ENCODE peak calls at places on chromosomes 6 and 20, in four cellular contexts. One of them, this sample, is unnamed.

GRCh38 chr6:163708459-163708858 is 293.9 kb downstream of the QKI start:
- DNase-seq in H1: no peak
- DNase-seq in K562: no peak
- DNase-seq in SK-N-SH: no peak
- DNase-seq in this sample: no peak

GRCh38 chr6:37376078-37376743 is 22.4 kb downstream of the RNF8 start:
- DNase-seq in K562: no peak
- DNase-seq in H1: no peak
- DNase-seq in SK-N-SH: no peak
- DNase-seq in this sample: no peak

GRCh38 chr6:22899446-22899845 is 330.1 kb downstream of the HDGFL1 start:
- DNase-seq in SK-N-SH: no peak
- DNase-seq in K562: no peak
- DNase-seq in H1: no peak
- DNase-seq in this sample: no peak

GRCh38 chr6:21740719-21741118 is 147.2 kb downstream of the SOX4 start:
- DNase-seq in SK-N-SH: no peak
- DNase-seq in K562: no peak
- DNase-seq in H1: no peak
- DNase-seq in this sample: no peak

GRCh38 chr6:145028144-145028818 is 707.0 kb downstream of the EPM2A start:
- DNase-seq in SK-N-SH: peak; percentile 5
- DNase-seq in K562: peak; percentile 59
- DNase-seq in H1: no peak
- DNase-seq in this sample: no peak

GRCh38 chr6:150063640-150064039 is 5.3 kb downstream of the ULBP3 start:
- DNase-seq in H1: no peak
- DNase-seq in SK-N-SH: no peak
- DNase-seq in K562: no peak
- DNase-seq in this sample: no peak

GRCh38 chr20:481167-481566 is 18.8 kb upstream of the TBC1D20 start:
- DNase-seq in SK-N-SH: no peak
- DNase-seq in H1: no peak
- DNase-seq in K562: no peak
- DNase-seq in this sample: no peak

GRCh38 chr6:131443514-131443913 is 129.5 kb upstream of the ARG1 start:
- DNase-seq in H1: no peak
- DNase-seq in K562: no peak
- DNase-seq in SK-N-SH: no peak
- DNase-seq in this sample: no peak

GRCh38 chr20:44601801-44602204 is 19.4 kb downstream of the PKIG start:
- DNase-seq in SK-N-SH: no peak
- DNase-seq in H1: no peak
- DNase-seq in K562: no peak
- DNase-seq in this sample: no peak

GRCh38 chr6:22627644-22628043 is 58.3 kb downstream of the HDGFL1 start:
- DNase-seq in H1: no peak
- DNase-seq in K562: no peak
- DNase-seq in SK-N-SH: no peak
- DNase-seq in this sample: no peak

GRCh38 chr20:33401922-33402369 is 627 bp upstream of the CDK5RAP1 start:
- DNase-seq in K562: peak; percentile 67
- DNase-seq in SK-N-SH: no peak
- DNase-seq in H1: no peak
- DNase-seq in this sample: no peak

GRCh38 chr20:58711266-58712051 is 18.9 kb downstream of the NPEPL1 start:
- DNase-seq in SK-N-SH: peak; percentile 16
- DNase-seq in K562: no peak
- DNase-seq in H1: no peak
- DNase-seq in this sample: no peak

GRCh38 chr20:9966966-9967365 is 67.8 kb upstream of the ANKEF1 start:
- DNase-seq in K562: peak; percentile 2
- DNase-seq in SK-N-SH: peak; percentile 30
- DNase-seq in H1: no peak
- DNase-seq in this sample: no peak

GRCh38 chr6:37620519-37620918 is 77.2 kb downstream of the MDGA1 start:
- DNase-seq in H1: no peak
- DNase-seq in SK-N-SH: no peak
- DNase-seq in K562: no peak
- DNase-seq in this sample: no peak

GRCh38 chr6:34391023-34391485 is 1.4 kb downstream of the NUDT3 start:
- DNase-seq in SK-N-SH: peak; percentile 37
- DNase-seq in H1: no peak
- DNase-seq in K562: peak; percentile 64
- DNase-seq in this sample: no peak

GRCh38 chr6:170260686-170261085 is 30.2 kb downstream of the DLL1 start:
- DNase-seq in H1: no peak
- DNase-seq in K562: peak; percentile 35
- DNase-seq in SK-N-SH: no peak
- DNase-seq in this sample: no peak

GRCh38 chr20:37543828-37544227 is 16.2 kb upstream of the BLCAP start:
- DNase-seq in K562: no peak
- DNase-seq in H1: no peak
- DNase-seq in SK-N-SH: peak; percentile 52
- DNase-seq in this sample: no peak

GRCh38 chr6:146337376-146337775 is 206.3 kb upstream of the RAB32 start:
- DNase-seq in K562: no peak
- DNase-seq in H1: no peak
- DNase-seq in SK-N-SH: no peak
- DNase-seq in this sample: no peak

GRCh38 chr20:35954907-35955251 is 577 bp upstream of the SCAND1 start:
- DNase-seq in SK-N-SH: no peak
- DNase-seq in H1: no peak
- DNase-seq in K562: no peak
- DNase-seq in this sample: no peak

GRCh38 chr20:52434041-52434425 is 242.5 kb upstream of the ZFP64 start:
- DNase-seq in K562: no peak
- DNase-seq in H1: no peak
- DNase-seq in SK-N-SH: no peak
- DNase-seq in this sample: no peak

GRCh38 chr20:25987073-25987927 is 290.6 kb upstream of the ZNF337 start:
- DNase-seq in H1: no peak
- DNase-seq in K562: peak; percentile 20
- DNase-seq in SK-N-SH: peak; percentile 74
- DNase-seq in this sample: peak; percentile 68

GRCh38 chr6:135640048-135640447 is 142.5 kb upstream of the AHI1 start:
- DNase-seq in K562: no peak
- DNase-seq in SK-N-SH: no peak
- DNase-seq in H1: no peak
- DNase-seq in this sample: no peak

GRCh38 chr6:166078294-166078693 is 89.4 kb downstream of the TBXT start:
- DNase-seq in K562: no peak
- DNase-seq in H1: no peak
- DNase-seq in SK-N-SH: no peak
- DNase-seq in this sample: no peak

GRCh38 chr6:95518630-95519227 is 58.6 kb upstream of the MANEA start:
- DNase-seq in H1: no peak
- DNase-seq in SK-N-SH: no peak
- DNase-seq in K562: peak; percentile 62
- DNase-seq in this sample: no peak

GRCh38 chr20:56422131-56422823 is 10.2 kb downstream of the CASS4 start:
- DNase-seq in H1: no peak
- DNase-seq in K562: peak; percentile 82
- DNase-seq in SK-N-SH: no peak
- DNase-seq in this sample: no peak

GRCh38 chr6:143058987-143059386 is 1.7 kb upstream of the AIG1 start:
- DNase-seq in H1: no peak
- DNase-seq in SK-N-SH: no peak
- DNase-seq in K562: no peak
- DNase-seq in this sample: no peak

GRCh38 chr6:10510592-10511367 is 10.4 kb upstream of the GCNT2 start:
- DNase-seq in SK-N-SH: peak; percentile 71
- DNase-seq in K562: peak; percentile 78
- DNase-seq in H1: no peak
- DNase-seq in this sample: peak; percentile 75

DNA sequence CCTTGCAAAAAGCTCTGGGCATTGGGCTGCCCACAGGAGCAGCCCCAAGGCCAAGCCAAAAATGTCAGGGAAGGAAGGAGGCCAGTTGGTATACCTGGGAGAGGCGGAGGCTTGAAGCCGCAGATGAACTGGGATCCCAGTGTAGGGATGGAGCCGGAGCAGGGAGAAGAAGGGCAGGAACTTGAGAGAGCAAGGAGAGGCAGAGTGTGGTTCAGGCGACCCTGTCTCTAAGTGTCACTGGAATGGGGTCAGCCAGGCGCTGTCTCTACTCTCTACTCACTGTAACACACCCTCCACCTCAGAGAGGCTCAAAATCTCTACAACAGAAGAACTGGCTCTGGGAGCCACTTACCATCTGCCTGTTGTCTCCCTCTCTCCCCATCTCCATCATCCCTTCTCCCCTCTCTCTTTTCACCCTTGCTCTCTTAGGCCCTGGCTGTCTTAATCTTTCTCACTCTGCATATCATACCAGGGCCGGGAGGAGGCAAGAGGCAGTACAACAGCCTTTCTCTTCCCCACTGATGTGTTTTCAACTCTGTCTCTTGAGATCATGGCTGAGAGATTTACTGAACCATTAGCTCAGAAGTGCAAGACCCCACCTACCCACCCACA is 93.3 kb downstream of the CRYBG1 start:
- DNase-seq in H1: no peak
- DNase-seq in SK-N-SH: no peak
- DNase-seq in K562: no peak
- DNase-seq in this sample: peak; percentile 32
- TF ChIP-seq TEAD4 in H1: no peak
- TF ChIP-seq TEAD4 in SK-N-SH: no peak
- TF ChIP-seq TEAD4 in K562: no peak
- TF ChIP-seq TEAD4 in this sample: no peak

GRCh38 chr6:113461153-113461897 is 395.8 kb upstream of the MARCKS start:
- DNase-seq in SK-N-SH: no peak
- DNase-seq in H1: no peak
- DNase-seq in K562: no peak
- DNase-seq in this sample: no peak
- TF ChIP-seq CTCF in SK-N-SH: peak; percentile 53
- TF ChIP-seq CTCF in H1: peak; percentile 17
- TF ChIP-seq CTCF in K562: no peak
- TF ChIP-seq CTCF in this sample: no peak

GRCh38 chr20:62953839-62954703 is 1.6 kb downstream of the SLC17A9 start:
- DNase-seq in K562: no peak
- DNase-seq in SK-N-SH: no peak
- DNase-seq in H1: no peak
- DNase-seq in this sample: peak; percentile 53

GRCh38 chr20:62953167-62953838 is 794 bp downstream of the SLC17A9 start:
- DNase-seq in K562: no peak
- DNase-seq in H1: no peak
- DNase-seq in SK-N-SH: no peak
- DNase-seq in this sample: no peak

GRCh38 chr20:62951896-62952372 is 575 bp upstream of the SLC17A9 start:
- DNase-seq in K562: no peak
- DNase-seq in SK-N-SH: no peak
- DNase-seq in H1: no peak
- DNase-seq in this sample: no peak

GRCh38 chr20:62951143-62951895 is 1.2 kb upstream of the SLC17A9 start:
- DNase-seq in H1: no peak
- DNase-seq in SK-N-SH: no peak
- DNase-seq in K562: no peak
- DNase-seq in this sample: no peak

DNA sequence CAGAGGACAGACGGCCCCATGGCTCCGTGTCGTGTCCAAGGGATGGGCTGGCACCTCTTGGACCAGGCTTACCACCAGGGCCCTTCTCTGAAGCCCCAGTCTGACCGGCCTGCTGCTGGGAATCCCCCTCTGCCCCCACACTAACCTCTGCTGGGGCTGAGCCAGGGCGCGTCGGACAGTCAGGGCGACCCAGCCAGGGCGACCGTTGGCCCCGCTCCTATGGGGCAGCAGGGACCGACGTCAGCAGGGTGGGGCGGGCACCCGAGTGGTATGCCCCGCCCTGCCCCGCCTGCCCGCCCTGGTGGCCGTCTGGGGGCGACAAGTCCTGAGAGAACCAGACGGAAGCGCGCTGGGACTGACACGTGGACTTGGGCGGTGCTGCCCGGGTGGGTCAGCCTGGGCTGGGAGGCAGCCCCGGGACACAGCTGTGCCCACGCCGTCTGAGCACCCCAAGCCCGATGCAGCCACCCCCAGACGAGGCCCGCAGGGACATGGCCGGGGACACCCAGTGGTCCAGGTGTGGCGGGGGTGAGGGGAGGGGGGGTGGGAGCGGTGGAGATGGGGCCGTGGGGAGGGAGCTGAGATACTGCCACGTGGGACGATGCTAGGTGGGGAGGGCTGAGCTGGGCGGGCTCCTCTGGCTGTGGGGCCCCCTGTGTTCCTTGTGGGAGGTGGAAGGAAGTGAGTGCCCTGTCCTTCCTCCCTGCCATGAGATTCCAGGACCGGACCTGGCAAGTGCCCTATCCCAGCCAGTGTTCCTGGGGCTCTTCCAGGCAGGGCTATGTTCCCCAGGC is at the start of gene SLC17A9:
- DNase-seq in H1: no peak
- DNase-seq in SK-N-SH: no peak
- DNase-seq in K562: no peak
- DNase-seq in this sample: peak; percentile 74
- TF ChIP-seq TEAD4 in H1: no peak
- TF ChIP-seq TEAD4 in SK-N-SH: no peak
- TF ChIP-seq TEAD4 in K562: no peak
- TF ChIP-seq TEAD4 in this sample: no peak

DNA sequence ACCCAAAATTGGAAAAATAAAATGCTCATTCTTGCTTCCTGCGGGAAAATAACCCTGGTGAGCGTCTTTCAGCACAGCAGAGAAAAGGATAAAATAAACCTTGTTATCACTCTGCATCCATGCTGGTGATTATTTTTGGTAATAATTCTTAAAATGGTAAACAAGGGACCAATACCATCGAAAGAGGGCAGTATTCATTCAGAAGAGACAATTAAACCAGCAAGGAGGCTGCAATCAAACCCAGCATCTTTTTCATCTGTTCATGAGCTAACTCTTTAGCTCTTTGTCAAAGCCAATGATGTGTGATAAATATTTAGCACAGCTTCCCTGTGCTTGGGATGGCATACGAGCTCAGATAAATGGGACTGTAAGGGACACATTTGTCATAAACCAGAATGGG is 34.3 kb downstream of the CDH26 start:
- DNase-seq in H1: no peak
- DNase-seq in K562: no peak
- DNase-seq in SK-N-SH: no peak
- DNase-seq in this sample: no peak
- TF ChIP-seq CTCF in H1: no peak
- TF ChIP-seq CTCF in K562: no peak
- TF ChIP-seq CTCF in SK-N-SH: no peak
- TF ChIP-seq CTCF in this sample: no peak

DNA sequence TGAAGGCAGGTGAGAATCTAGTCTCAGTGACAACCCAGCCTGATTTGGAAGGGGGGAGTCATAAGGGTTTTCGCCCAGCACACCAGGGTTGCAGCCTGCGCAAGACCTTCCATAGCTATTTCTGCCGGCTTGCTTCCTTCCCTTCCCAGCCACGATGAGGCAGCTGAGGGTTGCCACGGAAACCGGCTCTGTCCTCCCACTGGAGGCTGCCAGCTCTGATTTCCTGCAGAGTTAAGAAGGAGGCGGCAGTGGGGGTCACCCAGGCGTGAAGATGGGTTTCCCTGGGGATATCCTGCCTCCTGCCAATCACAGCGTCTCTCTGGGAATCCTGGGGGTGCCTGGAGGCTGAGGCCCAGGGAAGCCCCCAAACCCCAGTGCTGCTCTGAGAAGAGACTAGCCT is 23.1 kb upstream of the KCNB1 start:
- DNase-seq in H1: no peak
- DNase-seq in SK-N-SH: peak; percentile 78
- DNase-seq in K562: no peak
- DNase-seq in this sample: peak; percentile 66
- TF ChIP-seq TEAD4 in H1: no peak
- TF ChIP-seq TEAD4 in SK-N-SH: no peak
- TF ChIP-seq TEAD4 in K562: no peak
- TF ChIP-seq TEAD4 in this sample: no peak